ENCODE peak calls at places on chromosomes 4 and X, in nine cellular contexts. A is GM23338; Z is keratinocyte; R is CD8-positive, alpha-beta T cell; E is naive thymus-derived CD4-positive, alpha-beta T cell; L is upper lobe of left lung; U is breast epithelium; I is heart left ventricle; D is cardiac muscle cell. M is an unnamed sample.
A peak's percentile ranks its signal among the peaks of the same experiment; 100 is the strongest.

GRCh38 chr4:147560632-147561031 is 56.6 kb upstream of the TMEM184C start:
- DNase-seq in A (no peak), Z (no peak), R (no peak), E (no peak), L (no peak), U (no peak), I (no peak), D (no peak), M (no peak)

GRCh38 chr4:112552668-112553067 is 36.7 kb upstream of the NEUROG2 start:
- DNase-seq in A (no peak), Z (no peak), R (no peak), E (no peak), L (no peak), U (no peak), I (no peak), D (no peak), M (no peak)

GRCh38 chrX:152656890-152657289 is 19.2 kb downstream of the GABRQ start:
- DNase-seq in A (no peak), Z (no peak), R (no peak), E (no peak), L (no peak), U (no peak), I (no peak), D (no peak), M (no peak)

GRCh38 chrX:136028383-136028984 is 43.2 kb downstream of the SLC9A6 start:
- DNase-seq in A (peak; percentile 47), Z (no peak), R (no peak), E (peak; percentile 32), L (no peak), U (no peak), I (no peak), D (peak; percentile 39), M (no peak)

GRCh38 chrX:98956014-98956413 is 1454.1 kb downstream of the PCDH19 start:
- DNase-seq in A (peak; percentile 57), Z (no peak), R (no peak), E (no peak), L (no peak), U (no peak), I (no peak), D (no peak), M (no peak)

GRCh38 chrX:132568291-132568690 is 79.5 kb upstream of the MBNL3 start:
- DNase-seq in A (no peak), Z (no peak), R (no peak), E (no peak), L (no peak), U (no peak), I (no peak), D (no peak), M (no peak)

GRCh38 chr4:56641494-56642051 is 39.5 kb downstream of the HOPX start:
- DNase-seq in A (no peak), Z (peak; percentile 62), R (no peak), E (no peak), L (no peak), U (no peak), I (no peak), D (no peak), M (no peak)

GRCh38 chrX:3678287-3678686 is 35.2 kb downstream of the PRKX start:
- DNase-seq in A (no peak), Z (no peak), R (no peak), E (no peak), L (no peak), U (no peak), I (no peak), D (no peak), M (no peak)

GRCh38 chrX:8868906-8869305 is 67.7 kb upstream of the FAM9A start:
- DNase-seq in A (no peak), Z (no peak), R (no peak), E (no peak), L (no peak), U (no peak), I (no peak), D (peak; percentile 10), M (no peak)

GRCh38 chrX:13570245-13570573 is 808 bp downstream of the EGFL6 start:
- DNase-seq in A (peak; percentile 2), Z (no peak), R (no peak), E (no peak), L (no peak), U (no peak), I (no peak), D (no peak), M (no peak)
- H3K27ac ChIP-seq in A (no peak overlapping the region), Z (no peak overlapping the region), R (no peak overlapping the region), E (no peak overlapping the region), L (no peak overlapping the region), U (no peak overlapping the region), I (no peak overlapping the region), D (no peak overlapping the region), M (no peak overlapping the region)

GRCh38 chr4:31085736-31086135 is 365.6 kb downstream of the PCDH7 start:
- DNase-seq in A (no peak), Z (no peak), R (no peak), E (no peak), L (no peak), U (no peak), I (no peak), D (no peak), M (no peak)
- H3K27ac ChIP-seq in A (no peak overlapping the region), Z (no peak overlapping the region), R (no peak overlapping the region), E (no peak overlapping the region), L (no peak overlapping the region), U (no peak overlapping the region), I (no peak overlapping the region), D (peak overlapping the region; percentile 87), M (no peak overlapping the region)

GRCh38 chr4:90074322-90074886 is 52.8 kb upstream of the CCSER1 start:
- DNase-seq in A (peak; percentile 72), Z (no peak), R (no peak), E (no peak), L (no peak), U (no peak), I (no peak), D (peak; percentile 21), M (no peak)
- H3K27ac ChIP-seq in A (no peak overlapping the region), Z (no peak overlapping the region), R (no peak overlapping the region), E (no peak overlapping the region), L (no peak overlapping the region), U (no peak overlapping the region), I (no peak overlapping the region), D (no peak overlapping the region), M (no peak overlapping the region)

GRCh38 chr4:76872556-76872955 is 25.4 kb downstream of the SOWAHB start:
- DNase-seq in A (no peak), Z (no peak), R (no peak), E (no peak), L (no peak), U (no peak), I (no peak), D (no peak), M (no peak)
- H3K27ac ChIP-seq in A (no peak overlapping the region), Z (no peak overlapping the region), R (no peak overlapping the region), E (no peak overlapping the region), L (no peak overlapping the region), U (no peak overlapping the region), I (no peak overlapping the region), D (no peak overlapping the region), M (no peak overlapping the region)

DNA sequence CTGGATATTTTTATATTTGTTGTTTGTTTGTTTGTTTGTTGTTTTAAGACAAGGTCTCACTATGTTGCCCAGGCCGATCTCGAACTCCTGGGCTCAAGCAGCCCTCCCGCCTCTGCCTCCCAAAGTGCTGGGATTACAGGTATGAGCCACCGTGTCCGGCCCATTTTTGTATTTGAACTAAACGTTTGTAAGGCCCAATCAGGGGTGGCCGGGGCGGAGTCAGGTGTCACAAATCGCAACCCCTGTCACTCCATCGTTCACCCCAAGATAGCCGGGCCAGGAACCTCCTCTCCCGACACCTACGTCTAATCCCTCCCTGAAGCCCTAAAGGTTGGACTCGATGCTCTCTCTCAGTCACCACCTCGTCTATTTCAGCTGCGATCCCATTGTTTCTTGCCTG is 722 bp upstream of the EFHC2 start:
- DNase-seq in A (peak; percentile 43), Z (no peak), R (peak; percentile 53), E (peak; percentile 67), L (no peak), U (no peak), I (no peak), D (no peak), M (peak; percentile 39)
- H3K27ac ChIP-seq in A (no peak overlapping the region), Z (no peak overlapping the region), R (peak overlapping the region; percentile 84), E (peak overlapping the region; percentile 84), L (no peak overlapping the region), U (no peak overlapping the region), I (no peak overlapping the region), D (no peak overlapping the region), M (peak overlapping the region; percentile 86)

DNA sequence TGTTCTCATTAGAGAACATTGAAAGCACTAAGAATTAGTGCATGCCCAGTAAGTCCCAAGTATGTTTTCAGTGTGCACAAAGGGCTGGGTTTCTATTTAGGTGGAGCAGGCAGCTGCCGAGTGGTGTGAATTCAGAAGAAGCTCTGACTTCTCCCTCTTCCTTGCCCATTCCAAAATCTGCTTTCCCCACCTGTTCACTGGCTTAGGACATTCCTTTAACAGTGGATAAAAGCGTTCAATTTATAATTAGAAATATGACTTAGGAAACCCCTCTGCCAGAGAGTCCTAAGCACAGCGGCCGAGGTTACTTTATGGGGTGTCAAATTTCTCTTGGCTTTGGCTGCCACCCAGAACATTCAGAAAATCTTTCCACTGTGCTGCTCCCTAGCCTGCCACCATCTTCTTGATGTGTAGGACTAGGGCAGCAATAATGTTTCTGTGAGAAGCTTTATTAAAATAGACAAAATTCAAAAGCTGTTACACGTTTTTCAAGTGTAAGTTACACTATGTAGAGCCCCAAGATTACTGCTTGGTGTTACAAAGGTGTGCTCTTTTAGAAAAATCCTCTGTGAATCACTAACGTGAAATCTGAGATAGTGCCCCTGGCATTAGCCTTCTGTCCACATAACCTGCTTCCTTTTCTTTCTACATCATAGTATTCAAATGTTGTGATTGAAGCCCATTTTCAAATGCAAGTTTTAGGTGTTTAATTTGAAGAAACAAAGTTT is 191.6 kb upstream of the ANKRD50 start:
- DNase-seq in A (peak; percentile 29), Z (no peak), R (no peak), E (no peak), L (no peak), U (no peak), I (peak; percentile 32), D (peak; percentile 78), M (no peak)
- H3K27ac ChIP-seq in A (no peak overlapping the region), Z (peak overlapping the region; percentile 12), R (no peak overlapping the region), E (no peak overlapping the region), L (peak overlapping the region; percentile 20), U (peak overlapping the region; percentile 33), I (no peak overlapping the region), D (peak overlapping the region; percentile 64), M (no peak overlapping the region)

GRCh38 chr4:21034728-21035127 is 334.5 kb downstream of the PACRGL start:
- DNase-seq in A (no peak), Z (no peak), R (no peak), E (no peak), L (no peak), U (no peak), I (no peak), D (no peak), M (no peak)

DNA sequence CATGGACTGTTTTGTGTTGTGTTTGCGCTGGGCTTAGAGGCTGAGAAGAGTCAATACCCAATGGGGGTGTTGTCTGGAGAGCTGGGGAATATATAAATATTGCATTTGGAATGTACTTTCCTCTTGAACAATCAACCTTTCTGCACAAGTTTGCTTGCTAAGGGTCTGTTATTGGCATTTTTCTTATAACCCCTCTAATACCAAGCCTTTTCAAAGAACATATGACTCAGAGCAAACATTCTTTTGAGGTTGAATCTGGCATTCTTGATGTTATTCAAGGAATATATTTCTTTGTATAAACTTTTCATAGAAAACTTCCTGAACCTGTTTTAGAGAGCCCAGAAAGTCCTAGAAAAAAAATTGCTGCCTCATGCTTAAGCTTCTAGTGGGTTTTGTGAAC is 332.0 kb downstream of the PACRGL start:
- DNase-seq in A (no peak), Z (no peak), R (no peak), E (no peak), L (no peak), U (no peak), I (no peak), D (no peak), M (no peak)
- H3K27ac ChIP-seq in A (no peak overlapping the region), Z (no peak overlapping the region), R (no peak overlapping the region), E (no peak overlapping the region), L (no peak overlapping the region), U (no peak overlapping the region), I (no peak overlapping the region), D (no peak overlapping the region), M (no peak overlapping the region)